ENCODE peak calls at places on chromosome 9, in five cellular contexts. J, G, F, K and D are unnamed samples.

GRCh38 chr9:94030318-94031179 is 53.7 kb upstream of the PTPDC1 start:
- DNase-seq in J (no peak), G (peak; percentile 79), F (peak; percentile 73), K (peak; percentile 88), D (peak; percentile 89)

GRCh38 chr9:129309906-129310305 is 131.8 kb upstream of the IER5L start:
- DNase-seq in J (no peak), G (no peak), F (no peak), K (no peak), D (no peak)

GRCh38 chr9:96423322-96423984 is 5.3 kb upstream of the ZNF367 start:
- DNase-seq in J (no peak), G (no peak), F (no peak), K (no peak), D (no peak)

GRCh38 chr9:652896-653295 is 188.6 kb upstream of the DMRT1 start:
- DNase-seq in J (no peak), G (no peak), F (no peak), K (peak; percentile 71), D (no peak)

GRCh38 chr9:79013715-79014610 is 557.8 kb upstream of the TLE4 start:
- DNase-seq in J (no peak), G (no peak), F (no peak), K (no peak), D (no peak)

GRCh38 chr9:27540537-27540936 is 10.9 kb upstream of the MOB3B start:
- DNase-seq in J (no peak), G (no peak), F (no peak), K (no peak), D (no peak)

GRCh38 chr9:115520626-115521025 is 402.7 kb upstream of the TNC start:
- DNase-seq in J (no peak), G (no peak), F (no peak), K (no peak), D (no peak)

GRCh38 chr9:28868224-28868623 is 1294.9 kb upstream of the C9orf72 start:
- DNase-seq in J (no peak), G (no peak), F (no peak), K (no peak), D (no peak)

GRCh38 chr9:6658628-6659353 is 13.3 kb upstream of the GLDC start:
- DNase-seq in J (no peak), G (no peak), F (no peak), K (no peak), D (no peak)

GRCh38 chr9:113299800-113300292 is 3.3 kb downstream of the RNF183 start:
- DNase-seq in J (no peak), G (no peak), F (no peak), K (no peak), D (no peak)

GRCh38 chr9:130402645-130403440 is 41.9 kb upstream of the ASS1 start:
- DNase-seq in J (no peak), G (no peak), F (no peak), K (no peak), D (no peak)

GRCh38 chr9:114902773-114903589 is 27.4 kb downstream of the TNFSF8 start:
- DNase-seq in J (no peak), G (peak; percentile 41), F (no peak), K (no peak), D (peak; percentile 63)

GRCh38 chr9:1018121-1018520 is 32.0 kb upstream of the DMRT2 start:
- DNase-seq in J (no peak), G (peak; percentile 61), F (no peak), K (no peak), D (peak; percentile 34)

GRCh38 chr9:106868096-106868495 is 5.1 kb downstream of the ZNF462 start:
- DNase-seq in J (no peak), G (no peak), F (no peak), K (no peak), D (no peak)

GRCh38 chr9:94490465-94490864 is 64.4 kb upstream of the PCAT7 start:
- DNase-seq in J (no peak), G (no peak), F (no peak), K (no peak), D (no peak)

GRCh38 chr9:68690088-68690487 is 15.0 kb upstream of the PIP5K1B start:
- DNase-seq in J (no peak), G (no peak), F (no peak), K (peak; percentile 37), D (no peak)

GRCh38 chr9:126773004-126773607 is 31.7 kb upstream of the ZBTB43 start:
- DNase-seq in J (no peak), G (no peak), F (no peak), K (no peak), D (peak; percentile 16)

GRCh38 chr9:3879315-3879714 is 353.5 kb upstream of the RFX3 start:
- DNase-seq in J (no peak), G (no peak), F (no peak), K (no peak), D (no peak)

GRCh38 chr9:114981095-114981494 is 50.7 kb upstream of the TNFSF8 start:
- DNase-seq in J (no peak), G (no peak), F (no peak), K (no peak), D (no peak)

GRCh38 chr9:100601216-100601615 is 23.3 kb downstream of the CAVIN4 start:
- DNase-seq in J (no peak), G (peak; percentile 72), F (no peak), K (no peak), D (no peak)

GRCh38 chr9:115642285-115642684 is 511.3 kb upstream of the PAPPA start:
- DNase-seq in J (no peak), G (no peak), F (no peak), K (no peak), D (no peak)

GRCh38 chr9:95684516-95684915 is 167.7 kb upstream of the PTCH1 start:
- DNase-seq in J (no peak), G (no peak), F (no peak), K (no peak), D (no peak)

GRCh38 chr9:94112716-94113465 is 28.6 kb downstream of the PTPDC1 start:
- DNase-seq in J (no peak), G (no peak), F (no peak), K (no peak), D (no peak)

GRCh38 chr9:33818832-33819500 is 2.0 kb downstream of the UBE2R2 start:
- DNase-seq in J (no peak), G (no peak), F (no peak), K (no peak), D (no peak)

GRCh38 chr9:114655689-114656088 is 1.9 kb downstream of the TEX53 start:
- DNase-seq in J (no peak), G (no peak), F (no peak), K (no peak), D (no peak)

GRCh38 chr9:37650873-37651768 is at the start of gene FRMPD1:
- DNase-seq in J (no peak), G (peak; percentile 13), F (peak; percentile 25), K (peak; percentile 65), D (peak; percentile 16)

GRCh38 chr9:8780386-8780785 is 980.8 kb upstream of the DMAC1 start:
- DNase-seq in J (no peak), G (no peak), F (no peak), K (no peak), D (no peak)

GRCh38 chr9:118362123-118362522 is 657.9 kb downstream of the TLR4 start:
- DNase-seq in J (no peak), G (no peak), F (no peak), K (no peak), D (no peak)

GRCh38 chr9:86184125-86184524 is 75.3 kb downstream of the C9orf153 start:
- DNase-seq in J (no peak), G (no peak), F (no peak), K (no peak), D (no peak)

GRCh38 chr9:95481000-95481399 is 35.8 kb downstream of the PTCH1 start:
- DNase-seq in J (no peak), G (no peak), F (no peak), K (no peak), D (no peak)

GRCh38 chr9:75372499-75373268 is 284.4 kb downstream of the OSTF1 start:
- DNase-seq in J (no peak), G (no peak), F (no peak), K (no peak), D (no peak)

GRCh38 chr9:73911814-73912213 is 585.3 kb upstream of the RORB start:
- DNase-seq in J (no peak), G (no peak), F (no peak), K (no peak), D (no peak)

GRCh38 chr9:77808750-77809079 is 160.6 kb upstream of the GNA14 start:
- DNase-seq in J (no peak), G (no peak), F (no peak), K (no peak), D (no peak)

DNA sequence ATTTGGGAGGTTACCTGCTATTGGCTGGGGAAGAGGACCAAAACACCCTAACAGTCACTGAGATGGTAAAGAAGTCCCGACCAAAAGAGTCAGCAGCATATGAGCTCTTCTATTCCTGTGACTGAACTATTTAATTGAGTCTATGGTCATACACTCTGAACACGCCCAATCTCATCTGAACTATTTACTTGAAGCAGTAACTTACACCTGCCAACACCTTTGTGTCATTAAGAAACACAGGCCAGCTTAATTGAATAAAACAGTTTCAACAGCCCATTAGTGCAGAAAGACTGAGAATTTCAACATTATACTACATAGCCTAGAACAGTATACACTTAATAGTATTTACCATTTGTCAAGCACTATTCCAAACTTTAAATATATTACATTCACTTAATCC is 47.8 kb downstream of the NR6A1 start:
- DNase-seq in J (no peak), G (no peak), F (no peak), K (no peak), D (no peak)
- H3K4me1 ChIP-seq in J (peaks cover 29% of the 10 kb centered on the region), G (no peaks in the 10 kb centered on the region), F (no peaks in the 10 kb centered on the region), K (peaks cover 17% of the 10 kb centered on the region), D (no peaks in the 10 kb centered on the region)

GRCh38 chr9:122572456-122572855 is 10.7 kb downstream of the OR1L8 start:
- DNase-seq in J (no peak), G (no peak), F (no peak), K (no peak), D (no peak)

GRCh38 chr9:122562134-122562760 is 9.3 kb downstream of the OR1N2 start:
- DNase-seq in J (no peak), G (peak; percentile 58), F (no peak), K (no peak), D (no peak)

GRCh38 chr9:122567901-122568300 is 15.0 kb downstream of the OR1N2 start:
- DNase-seq in J (no peak), G (no peak), F (no peak), K (no peak), D (no peak)
- H3K9me3 ChIP-seq in J (no peaks in the 10 kb centered on the region), G (peaks cover 8% of the 10 kb centered on the region), F (no peaks in the 10 kb centered on the region), K (peaks cover 16% of the 10 kb centered on the region), D (no peaks in the 10 kb centered on the region)

GRCh38 chr9:87271696-87272477 is 225.8 kb upstream of the DAPK1 start:
- DNase-seq in J (no peak), G (no peak), F (no peak), K (no peak), D (no peak)
- H3K4me1 ChIP-seq in J (no peaks in the 10 kb centered on the region), G (no peaks in the 10 kb centered on the region), F (peaks cover 6% of the 10 kb centered on the region), K (peaks cover 20% of the 10 kb centered on the region), D (no peaks in the 10 kb centered on the region)

DNA sequence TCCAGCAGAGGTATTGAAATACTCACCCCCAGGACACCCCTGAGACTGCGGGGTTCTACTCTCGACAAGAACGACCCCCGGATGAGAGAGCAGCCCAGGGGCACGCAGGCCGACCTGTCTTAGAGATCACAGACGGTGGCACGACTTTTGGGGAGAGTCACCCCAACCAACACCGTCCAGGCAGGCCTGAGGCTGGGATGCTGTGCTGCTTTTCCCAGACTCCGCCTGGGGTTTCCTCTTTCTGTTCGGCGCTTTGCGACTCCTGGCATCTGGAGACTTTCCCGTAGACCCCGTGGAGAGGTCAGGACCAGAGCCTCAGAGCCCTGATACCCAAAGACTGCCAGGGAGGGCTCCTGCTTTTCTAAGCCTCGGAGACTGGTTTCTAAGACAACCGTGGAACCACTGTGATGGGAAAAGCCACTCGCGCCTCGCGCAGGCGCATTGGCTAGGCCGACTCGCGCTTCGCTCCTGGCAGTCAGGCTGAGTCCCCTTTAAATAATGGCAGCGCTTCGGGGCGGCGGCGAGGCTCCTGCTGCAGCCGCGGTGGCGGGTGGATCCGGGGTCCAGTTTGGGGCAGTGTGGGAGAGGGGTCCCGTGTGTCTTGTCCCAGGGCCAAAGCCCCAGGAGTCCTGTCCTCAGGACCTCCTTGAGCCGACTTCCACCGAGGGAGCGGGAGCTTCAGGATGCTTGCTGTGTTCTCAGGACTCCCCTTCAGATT is 484.0 kb downstream of the SPATA31A7 start:
- DNase-seq in J (no peak), G (no peak), F (no peak), K (no peak), D (no peak)
- H3K9me3 ChIP-seq in J (no peaks in the 10 kb centered on the region), G (no peaks in the 10 kb centered on the region), F (peaks cover 33% of the 10 kb centered on the region), K (no peaks in the 10 kb centered on the region), D (no peaks in the 10 kb centered on the region)